ENCODE peak calls at places on chromosomes 1 and 21, in eight cellular contexts. U is CD8-positive, alpha-beta T cell; J is fibroblast of the aortic adventitia; D is transverse colon; P is foreskin keratinocyte; Y is ovary; V is colonic mucosa; H is heart right ventricle. Z is an unnamed sample.

GRCh38 chr1:201016211-201016651 is 7.3 kb downstream of the KIF21B start:
- DNase-seq in Y (peak), V (peak), J (no peak), D (peak), P (no peak), H (peak), U (no peak), Z (no peak)

GRCh38 chr21:30207252-30207579 is 8.7 kb downstream of the CLDN8 start:
- DNase-seq in U (no peak), Y (no peak), J (no peak), V (no peak), P (no peak), H (no peak), D (no peak), Z (no peak)

GRCh38 chr1:152585586-152585985 is 5.3 kb upstream of the LCE3D start:
- DNase-seq in P (no peak), D (no peak), U (no peak), H (no peak), V (no peak), J (no peak), Y (no peak), Z (no peak)

GRCh38 chr1:77347646-77348045 is 65.8 kb downstream of the AK5 start:
- DNase-seq in U (no peak), D (no peak), P (peak), J (peak), H (no peak), Y (no peak), V (no peak), Z (no peak)

GRCh38 chr1:119448112-119448511 is 33.2 kb downstream of the HSD3B2 start:
- DNase-seq in J (no peak), P (no peak), Y (no peak), H (no peak), D (no peak), U (no peak), V (no peak), Z (no peak)

GRCh38 chr1:200982071-200982945 is 41.2 kb downstream of the KIF21B start:
- DNase-seq in P (no peak), J (peak), D (no peak), U (no peak), Y (no peak), H (no peak), V (no peak), Z (no peak)

GRCh38 chr1:65605621-65606020 is 185.2 kb downstream of the LEPR start:
- DNase-seq in J (peak), U (no peak), V (no peak), P (no peak), D (no peak), Y (no peak), H (no peak), Z (no peak)

GRCh38 chr1:182054698-182055326 is 6.7 kb downstream of the ZNF648 start:
- DNase-seq in V (peak), U (peak), Y (no peak), H (no peak), J (peak), D (peak), P (peak), Z (peak)

GRCh38 chr1:64769971-64770370 is 25.1 kb downstream of the RAVER2 start:
- DNase-seq in V (no peak), U (no peak), J (no peak), H (no peak), D (no peak), P (no peak), Y (no peak), Z (no peak)

GRCh38 chr1:39450956-39451601 is 40.4 kb upstream of the BMP8A start:
- DNase-seq in V (no peak), D (no peak), P (no peak), Y (peak), U (no peak), J (peak), H (no peak), Z (no peak)

GRCh38 chr1:166999500-166999899 is 10.4 kb downstream of the MAEL start:
- DNase-seq in H (no peak), D (no peak), P (no peak), Y (no peak), U (no peak), V (no peak), J (no peak), Z (no peak)

GRCh38 chr1:244965182-244965581 is 100.8 kb upstream of the HNRNPU start:
- DNase-seq in U (no peak), H (no peak), V (no peak), Y (no peak), P (no peak), D (no peak), J (no peak), Z (no peak)

GRCh38 chr1:230208619-230209261 is 141.7 kb downstream of the GALNT2 start:
- DNase-seq in H (no peak), V (peak), Y (no peak), D (no peak), J (no peak), U (peak), P (no peak), Z (peak)

GRCh38 chr1:33612877-33613487 is 140.5 kb downstream of the ZSCAN20 start:
- DNase-seq in H (peak), P (peak), Y (peak), U (peak), D (peak), V (peak), J (peak), Z (peak)

GRCh38 chr1:26768755-26769154 is 19.0 kb upstream of the PIGV start:
- DNase-seq in H (no peak), P (peak), U (no peak), Y (peak), J (peak), V (no peak), D (no peak), Z (no peak)

GRCh38 chr1:9651565-9652378 is at the start of gene PIK3CD:
- DNase-seq in D (no peak), P (peak), U (peak), H (peak), Y (no peak), J (peak), V (no peak), Z (peak)

GRCh38 chr1:53693361-53693760 is 45.6 kb downstream of the GLIS1 start:
- DNase-seq in U (no peak), Y (no peak), V (no peak), P (no peak), H (no peak), J (no peak), D (no peak), Z (no peak)

GRCh38 chr1:89692601-89693503 is 59.9 kb downstream of the LRRC8C start:
- DNase-seq in J (no peak), U (no peak), D (no peak), Y (no peak), V (no peak), P (no peak), H (no peak), Z (peak)

GRCh38 chr1:153597206-153597605 is 15.7 kb downstream of the S100A16 start:
- DNase-seq in H (no peak), V (peak), D (peak), J (no peak), P (peak), U (no peak), Y (no peak), Z (no peak)

GRCh38 chr1:25223471-25223870 is 8.8 kb downstream of the SYF2 start:
- DNase-seq in P (no peak), U (no peak), J (peak), D (no peak), H (no peak), Y (no peak), V (no peak), Z (no peak)

GRCh38 chr1:154411525-154411924 is 6.4 kb downstream of the IL6R start:
- DNase-seq in Y (no peak), P (no peak), V (no peak), H (no peak), U (no peak), J (no peak), D (no peak), Z (no peak)

GRCh38 chr1:201487742-201488141 is 18.8 kb upstream of the PHLDA3 start:
- DNase-seq in V (no peak), H (no peak), J (peak), P (no peak), U (no peak), D (no peak), Y (no peak), Z (no peak)

GRCh38 chr1:112704511-112704907 is 2.4 kb downstream of the RHOC start:
- DNase-seq in D (no peak), J (no peak), P (no peak), U (no peak), V (no peak), Y (no peak), H (no peak), Z (no peak)

GRCh38 chr1:246417152-246417812 is 89.8 kb downstream of the SMYD3 start:
- DNase-seq in J (peak), P (peak), U (no peak), H (no peak), D (no peak), Y (no peak), V (no peak), Z (no peak)

GRCh38 chr1:246416261-246416660 is 90.8 kb downstream of the SMYD3 start:
- DNase-seq in D (no peak), V (no peak), P (no peak), Y (no peak), U (no peak), J (no peak), H (no peak), Z (no peak)

GRCh38 chr1:246415028-246415427 is 92.1 kb downstream of the SMYD3 start:
- DNase-seq in J (no peak), D (no peak), V (no peak), U (no peak), H (no peak), Y (no peak), P (no peak), Z (no peak)

GRCh38 chr1:246418565-246419312 is 88.3 kb downstream of the SMYD3 start:
- DNase-seq in U (no peak), P (no peak), J (no peak), V (no peak), Y (no peak), D (no peak), H (peak), Z (no peak)

DNA sequence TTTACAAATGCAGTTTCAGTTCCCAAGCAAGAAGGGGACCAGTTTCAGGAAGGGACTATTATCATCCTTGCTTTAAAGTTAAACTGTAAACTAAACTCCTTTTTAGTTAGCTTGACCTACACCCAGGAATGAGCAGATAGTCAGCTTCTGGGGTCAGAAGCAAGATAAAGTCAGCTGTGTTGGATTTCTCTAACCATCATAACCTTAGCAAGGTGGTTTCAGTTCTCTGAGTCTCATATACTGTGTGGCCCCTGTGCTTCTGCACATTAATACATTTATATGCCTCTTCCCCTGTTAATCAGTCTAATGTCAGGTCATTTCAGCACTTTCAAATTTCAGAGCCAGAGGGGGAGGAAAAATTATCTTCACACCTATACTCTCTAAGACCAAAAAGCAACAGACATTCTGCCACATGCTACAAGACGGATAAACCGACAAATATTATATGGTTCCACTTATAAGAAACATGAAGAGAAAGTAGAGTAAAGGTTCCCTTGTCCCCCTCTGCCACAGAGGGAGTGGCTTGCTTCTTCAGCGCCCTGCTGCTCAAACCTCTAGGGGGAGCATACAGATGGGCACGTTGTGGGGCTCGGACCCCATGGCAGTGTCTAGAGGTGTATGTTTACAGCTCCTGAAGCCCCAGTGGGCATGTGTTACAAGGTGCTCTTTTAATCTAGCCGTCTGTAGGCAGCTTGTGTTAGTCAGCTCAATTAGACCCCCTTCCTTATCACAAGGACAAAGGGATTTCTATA is 89.1 kb downstream of the SMYD3 start:
- DNase-seq in H (no peak), J (no peak), D (no peak), V (no peak), P (no peak), Y (no peak), U (no peak), Z (peak)
- TF ChIP-seq CTCF in H (no peak), J (no peak), D (no peak), V (no peak), P (no peak), Y (no peak), U (no peak), Z (no peak)

DNA sequence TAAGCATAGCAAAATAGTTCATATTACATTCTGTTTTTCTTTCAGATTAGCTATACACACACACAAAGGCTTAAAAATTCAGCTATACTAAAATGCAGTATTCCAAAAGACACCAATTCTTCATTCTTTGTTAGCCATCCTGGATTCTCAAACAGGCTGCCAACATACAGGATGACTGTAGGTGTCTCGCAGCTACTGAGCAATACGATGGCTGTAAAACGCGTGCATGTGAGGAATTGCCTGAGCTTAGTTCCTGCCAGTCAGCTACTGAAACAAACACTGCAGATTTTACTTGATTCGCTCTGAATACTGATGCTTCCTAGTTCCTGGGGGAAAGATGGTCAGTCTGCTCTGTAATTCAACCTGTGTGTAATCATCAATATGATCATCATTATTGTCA is 24.7 kb upstream of the HMGN1 start:
- DNase-seq in J (peak), P (peak), D (no peak), U (no peak), V (no peak), H (no peak), Y (no peak), Z (peak)
- TF ChIP-seq CTCF in J (peak), P (peak), D (peak), U (no peak), V (peak), H (peak), Y (no peak), Z (no peak)

DNA sequence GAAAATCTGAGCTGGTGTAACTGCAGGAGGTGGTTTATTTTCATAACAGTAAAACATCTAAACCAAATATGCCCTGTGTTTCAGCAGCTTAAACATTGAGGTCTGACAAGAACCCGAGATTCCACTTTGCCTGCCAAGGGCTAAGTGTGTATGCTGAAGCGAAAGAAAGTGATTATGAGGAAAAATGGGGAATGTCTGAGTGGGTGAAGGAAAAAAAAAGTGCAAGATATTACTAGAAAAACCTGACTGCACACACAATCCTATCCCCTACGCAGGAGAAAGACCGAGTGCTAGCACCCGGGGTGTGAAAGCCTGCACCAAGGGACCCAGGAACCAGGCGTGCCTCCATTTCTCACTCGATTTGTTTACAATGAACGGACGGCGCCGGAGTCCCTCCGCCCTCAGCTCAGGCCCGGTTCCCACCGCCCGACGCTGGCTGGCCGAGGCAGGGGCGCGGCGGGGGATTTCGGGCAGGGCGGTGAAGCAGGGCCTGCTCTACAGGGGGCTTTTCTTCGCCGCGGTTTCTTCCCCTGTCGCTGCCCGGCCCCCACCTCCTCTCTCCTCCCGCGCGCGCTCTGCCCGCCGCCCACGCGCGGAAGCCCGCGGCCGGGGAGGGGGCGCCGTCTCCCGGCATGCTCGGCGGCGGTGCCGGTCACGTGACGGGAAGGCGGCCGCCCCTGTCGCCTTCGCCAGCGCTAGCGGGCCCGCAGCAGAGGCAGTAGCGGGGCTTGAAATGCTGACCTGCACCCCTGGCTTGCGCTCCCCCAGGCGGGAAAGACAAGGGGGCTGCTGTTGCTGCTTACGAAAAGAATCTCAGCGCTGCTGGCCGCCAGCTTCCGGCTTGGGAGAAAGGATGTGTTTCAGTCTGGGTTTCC is 35.9 kb downstream of the ITPKB start:
- DNase-seq in D (peak), V (peak), P (no peak), H (peak), U (peak), Y (peak), J (peak), Z (peak)
- TF ChIP-seq CTCF in D (no peak), V (no peak), P (peak), H (no peak), U (no peak), Y (peak), J (no peak), Z (no peak)

GRCh38 chr1:220281159-220281574 is 8.9 kb upstream of the RAB3GAP2 start:
- DNase-seq in J (peak), D (no peak), Y (no peak), U (no peak), H (no peak), P (peak), V (no peak), Z (no peak)
- TF ChIP-seq CTCF in J (peak), D (peak), Y (no peak), U (peak), H (peak), P (peak), V (no peak), Z (peak)

GRCh38 chr1:237482777-237483176 is 407.9 kb downstream of the ZP4 start:
- DNase-seq in U (no peak), H (no peak), D (no peak), P (no peak), J (no peak), Y (no peak), V (no peak), Z (no peak)
- TF ChIP-seq CTCF in U (no peak), H (no peak), D (no peak), P (no peak), J (no peak), Y (no peak), V (no peak), Z (no peak)

GRCh38 chr1:23369335-23370013 is at the start of gene ZNF436:
- DNase-seq in Y (peak), D (peak), J (peak), P (peak), H (peak), U (peak), V (peak), Z (peak)

GRCh38 chr1:23367451-23367790 is 2.2 kb downstream of the ZNF436 start:
- DNase-seq in P (no peak), J (no peak), H (no peak), D (no peak), Y (no peak), V (no peak), U (no peak), Z (no peak)

GRCh38 chr1:23367791-23368561 is 1.7 kb downstream of the ZNF436 start:
- DNase-seq in J (peak), H (peak), P (peak), V (peak), U (peak), Y (peak), D (peak), Z (peak)

GRCh38 chr1:23370270-23370743 is 671 bp upstream of the ZNF436 start:
- DNase-seq in P (no peak), Y (no peak), H (no peak), U (no peak), D (no peak), J (peak), V (no peak), Z (no peak)

GRCh38 chr1:23368562-23369334 is 888 bp downstream of the ZNF436 start:
- DNase-seq in Y (peak), D (peak), P (peak), U (peak), H (peak), J (peak), V (peak), Z (peak)
- TF ChIP-seq CTCF in Y (peak), D (peak), P (peak), U (no peak), H (peak), J (no peak), V (no peak), Z (peak)

DNA sequence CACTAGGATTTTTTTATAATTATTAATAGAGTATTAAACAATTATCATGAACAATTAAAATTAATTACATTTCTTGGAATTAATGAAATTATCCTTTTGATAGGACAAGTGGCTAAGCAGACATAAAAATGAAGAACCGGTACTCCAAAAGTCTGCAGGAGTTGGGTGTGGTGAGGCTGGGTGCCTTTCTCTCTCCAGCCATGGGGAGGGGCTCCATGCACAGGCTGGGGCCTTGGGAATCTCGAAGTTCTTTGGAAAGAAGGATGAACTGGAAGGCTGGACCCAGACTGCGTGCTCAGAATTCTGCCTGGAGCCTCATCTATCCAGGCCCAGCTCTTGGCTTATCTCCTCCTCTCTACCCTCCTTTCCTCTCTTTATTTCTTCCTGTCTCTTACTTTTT is 94.1 kb downstream of the ACTL8 start:
- DNase-seq in U (no peak), J (peak), H (no peak), D (no peak), P (no peak), V (no peak), Y (no peak), Z (no peak)
- TF ChIP-seq CTCF in U (no peak), J (peak), H (peak), D (no peak), P (peak), V (no peak), Y (no peak), Z (no peak)

DNA sequence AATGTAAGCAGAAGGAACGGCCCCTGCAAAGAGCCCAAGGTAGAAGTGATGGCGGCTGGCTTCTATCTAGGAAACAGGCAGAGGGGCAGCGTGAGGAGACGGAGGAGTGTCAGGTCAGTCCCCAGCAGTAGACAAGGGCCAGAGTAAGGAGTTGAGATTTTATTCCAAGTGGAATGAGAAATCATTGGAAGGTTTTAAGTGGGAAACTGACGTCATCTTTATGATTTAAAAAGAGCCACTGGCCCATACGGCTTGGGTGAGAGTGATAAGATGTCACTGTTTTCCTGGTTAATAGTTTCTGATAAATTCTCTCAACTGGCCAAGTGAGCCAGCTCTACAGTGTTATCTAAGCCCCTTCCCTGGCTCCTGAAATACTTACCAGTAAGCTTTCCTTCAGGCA is 103.2 kb upstream of the CAMK1G start:
- DNase-seq in D (no peak), P (no peak), J (no peak), V (no peak), Y (no peak), U (no peak), H (no peak), Z (no peak)
- TF ChIP-seq CTCF in D (no peak), P (no peak), J (no peak), V (no peak), Y (no peak), U (no peak), H (no peak), Z (no peak)

Z was measured in GM13976.